ENCODE peak calls at places on chromosomes 16 and 17, in six cellular contexts. P is progenitor cell of endocrine pancreas; G is AG04450; U is mammary epithelial cell; C is CD4-positive, alpha-beta T cell; D is transverse colon. T is an unnamed sample.

GRCh38 chr16:60815865-60816264 is 1220.4 kb downstream of the CDH8 start:
- DNase-seq in D (no peak), P (no peak), U (no peak), C (no peak), G (no peak), T (no peak)

GRCh38 chr17:41665566-41666335 is 22.9 kb upstream of the EIF1 start:
- DNase-seq in G (peak), U (peak), D (peak), C (peak), P (peak), T (peak)

GRCh38 chr17:63099420-63099819 is 133.4 kb downstream of the TANC2 start:
- DNase-seq in D (no peak), G (no peak), C (no peak), U (no peak), P (no peak), T (no peak)

GRCh38 chr17:28725166-28725659 is 820 bp downstream of the TLCD1 start:
- DNase-seq in G (no peak), U (no peak), C (no peak), P (no peak), D (no peak), T (no peak)

GRCh38 chr16:30985401-30986128 is 558 bp downstream of the HSD3B7 start:
- DNase-seq in C (no peak), P (peak), U (peak), G (no peak), D (peak), T (peak)

GRCh38 chr17:76447931-76448652 is 4.9 kb downstream of the UBE2O start:
- DNase-seq in P (no peak), G (no peak), C (no peak), U (peak), D (no peak), T (no peak)

GRCh38 chr17:15213381-15214087 is 51.6 kb downstream of the PMP22 start:
- DNase-seq in G (no peak), D (no peak), U (no peak), C (no peak), P (no peak), T (no peak)

GRCh38 chr17:42010898-42011516 is 6.2 kb downstream of the DNAJC7 start:
- DNase-seq in P (no peak), G (no peak), U (peak), C (no peak), D (no peak), T (no peak)

GRCh38 chr17:17549732-17550366 is 41.7 kb downstream of the PEMT start:
- DNase-seq in U (no peak), C (no peak), G (no peak), D (no peak), P (no peak), T (no peak)

GRCh38 chr16:85308585-85309540 is 196.6 kb upstream of the CIBAR2 start:
- DNase-seq in G (no peak), C (no peak), P (no peak), U (no peak), D (no peak), T (no peak)

GRCh38 chr17:27463235-27463677 is 7.0 kb downstream of the KSR1 start:
- DNase-seq in C (no peak), P (no peak), D (no peak), U (no peak), G (no peak), T (no peak)

GRCh38 chr17:50153650-50154575 is 3.4 kb upstream of the PPP1R9B start:
- DNase-seq in G (no peak), U (peak), C (no peak), P (no peak), D (no peak), T (peak)

GRCh38 chr16:82995927-82996441 is 369.2 kb downstream of the CDH13 start:
- DNase-seq in P (no peak), G (peak), D (peak), U (peak), C (no peak), T (no peak)

GRCh38 chr17:40069751-40070643 is 7.2 kb downstream of the THRA start:
- DNase-seq in G (no peak), P (no peak), C (peak), U (peak), D (peak), T (peak)

GRCh38 chr16:4612474-4612931 is 2.2 kb downstream of the UBALD1 start:
- DNase-seq in P (no peak), U (no peak), C (no peak), D (no peak), G (no peak), T (no peak)

GRCh38 chr16:84867696-84868095 is 47.9 kb downstream of the CRISPLD2 start:
- DNase-seq in D (no peak), G (no peak), U (no peak), P (no peak), C (no peak), T (no peak)

GRCh38 chr17:42536372-42537155 is 523 bp downstream of the NAGLU start:
- DNase-seq in U (peak), P (peak), C (peak), G (peak), D (peak), T (peak)

GRCh38 chr17:72600934-72601333 is 480.1 kb downstream of the SOX9 start:
- DNase-seq in C (no peak), D (no peak), G (no peak), U (no peak), P (no peak), T (no peak)

GRCh38 chr16:87582221-87582965 is 19.9 kb upstream of the JPH3 start:
- DNase-seq in D (peak), U (no peak), P (no peak), C (no peak), G (no peak), T (no peak)

GRCh38 chr17:31052187-31052889 is 42.4 kb upstream of the NF1 start:
- DNase-seq in D (no peak), U (peak), C (no peak), P (no peak), G (peak), T (no peak)

GRCh38 chr16:23280483-23280967 is 21.6 kb upstream of the SCNN1B start:
- DNase-seq in C (no peak), P (no peak), U (peak), G (no peak), D (no peak), T (no peak)

GRCh38 chr16:1069154-1069553 is 3.4 kb upstream of the SSTR5 start:
- DNase-seq in G (no peak), C (no peak), D (no peak), P (no peak), U (no peak), T (no peak)

GRCh38 chr16:55036371-55036821 is 105.7 kb downstream of the IRX5 start:
- DNase-seq in C (no peak), P (no peak), D (no peak), U (no peak), G (no peak), T (no peak)

GRCh38 chr16:34743115-34743514 is 1283.7 kb downstream of the TP53TG3F start:
- DNase-seq in P (no peak), U (no peak), C (no peak), D (no peak), G (no peak), T (no peak)

GRCh38 chr17:48723555-48724239 is 712 bp downstream of the PRAC2 start:
- DNase-seq in U (no peak), P (no peak), D (peak), G (no peak), C (no peak), T (no peak)

GRCh38 chr17:66351053-66351452 is 48.6 kb downstream of the PRKCA start:
- DNase-seq in D (peak), P (no peak), U (no peak), G (no peak), C (no peak), T (peak)

GRCh38 chr17:44585315-44585714 is 28.0 kb downstream of the FZD2 start:
- DNase-seq in P (no peak), D (no peak), U (no peak), G (no peak), C (no peak), T (no peak)

GRCh38 chr17:8056232-8056975 is 17.5 kb downstream of the ALOX15B start:
- DNase-seq in D (peak), G (peak), U (peak), P (no peak), C (no peak), T (peak)

GRCh38 chr17:41799366-41799765 is 12.4 kb downstream of the P3H4 start:
- DNase-seq in G (no peak), P (no peak), U (peak), C (no peak), D (no peak), T (no peak)

GRCh38 chr17:43411820-43412529 is 13.2 kb downstream of the ARL4D start:
- DNase-seq in C (no peak), G (no peak), P (no peak), U (no peak), D (no peak), T (no peak)

GRCh38 chr17:57281887-57282653 is 25.7 kb downstream of the MSI2 start:
- DNase-seq in U (no peak), C (no peak), P (no peak), G (no peak), D (no peak), T (no peak)

GRCh38 chr17:38893612-38894011 is 23.8 kb downstream of the LASP1 start:
- DNase-seq in D (peak), P (no peak), C (no peak), U (no peak), G (no peak), T (no peak)

DNA sequence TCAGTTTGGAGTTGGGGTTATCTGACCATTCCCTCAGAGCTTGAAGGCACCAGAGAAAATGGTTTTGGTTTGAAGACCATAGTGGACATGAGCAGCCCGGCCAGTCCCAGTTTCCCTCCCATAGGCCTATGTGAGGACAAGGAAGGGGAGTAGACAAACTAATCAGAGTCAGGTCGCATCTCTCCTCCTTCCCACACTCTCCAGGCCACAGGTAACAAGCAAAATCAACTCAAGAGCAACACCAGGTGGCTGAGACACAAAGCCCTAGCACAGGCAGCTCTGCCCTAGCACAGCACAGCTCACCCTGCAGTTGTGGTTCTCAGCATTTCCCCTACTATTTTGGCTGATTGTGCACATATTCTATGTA is 7.2 kb downstream of the SUPT4H1 start:
- DNase-seq in D (no peak), U (no peak), C (peak), G (no peak), P (no peak), T (no peak)
- TF ChIP-seq CTCF in D (no peak), U (no peak), C (peak), G (no peak), P (no peak), T (no peak)

DNA sequence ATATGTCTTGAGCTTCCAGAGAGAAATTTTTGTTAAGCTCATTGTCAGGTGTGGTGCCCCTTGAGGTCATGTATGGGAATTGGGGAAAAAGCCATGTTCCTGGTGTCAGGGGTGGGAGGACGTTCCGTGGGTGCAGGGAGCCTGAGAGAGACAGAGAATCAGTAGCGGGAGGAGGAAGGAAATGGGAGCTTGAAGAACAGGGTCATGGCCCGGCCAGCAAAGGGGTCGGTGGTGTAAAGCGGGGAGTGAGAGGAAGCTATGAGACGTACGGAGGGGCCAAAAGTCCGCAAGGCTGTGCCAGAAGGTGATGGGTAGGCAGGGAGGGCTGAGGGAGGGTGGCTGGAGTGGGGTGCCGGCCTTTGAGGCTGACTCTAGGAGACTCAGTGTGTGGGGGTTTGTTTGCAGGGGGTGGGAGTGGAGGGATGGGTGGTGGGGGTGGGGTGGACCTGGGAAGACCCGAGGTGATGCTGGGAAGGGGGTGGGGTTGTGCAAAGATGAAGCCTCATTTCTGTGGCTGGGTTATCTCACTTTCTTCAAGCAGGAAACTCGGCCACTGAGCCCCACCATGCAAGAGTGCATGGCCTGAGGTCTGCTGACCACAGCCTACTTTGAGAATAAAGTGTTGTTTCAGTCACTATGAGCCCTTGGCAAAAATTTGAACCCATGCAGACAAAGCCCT is 63.6 kb downstream of the PLCG2 start:
- DNase-seq in C (no peak), P (no peak), D (no peak), G (no peak), U (no peak), T (no peak)
- TF ChIP-seq CTCF in C (no peak), P (no peak), D (no peak), G (no peak), U (no peak), T (no peak)

GRCh38 chr16:72400257-72401078 is 228.5 kb upstream of the PMFBP1 start:
- DNase-seq in U (peak), C (no peak), D (peak), P (peak), G (peak), T (no peak)
- TF ChIP-seq CTCF in U (peak), C (peak), D (peak), P (peak), G (peak), T (peak)

DNA sequence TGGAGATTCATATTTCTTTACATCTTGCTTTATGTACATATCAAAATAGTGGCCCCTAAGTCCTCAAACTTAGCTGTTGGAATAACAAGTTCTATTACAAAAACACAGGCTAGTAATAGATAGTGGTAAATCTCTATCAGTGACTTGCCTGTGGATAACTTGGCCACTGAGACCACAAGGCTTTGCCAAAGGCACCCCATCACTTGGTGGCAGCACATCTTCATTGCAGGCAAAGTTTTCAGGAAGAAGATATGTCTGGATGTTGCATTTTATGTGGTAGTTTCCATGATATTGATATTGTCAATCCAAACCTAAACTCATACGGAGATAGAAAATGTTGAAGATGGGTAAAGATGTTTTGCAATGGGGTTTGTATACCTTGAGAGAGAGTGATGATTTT is 58.5 kb downstream of the KNOP1 start:
- DNase-seq in P (no peak), D (no peak), G (no peak), C (no peak), U (no peak), T (no peak)
- TF ChIP-seq CTCF in P (no peak), D (no peak), G (no peak), C (no peak), U (no peak), T (peak)

GRCh38 chr16:3304370-3304769 is 860 bp downstream of the TIGD7 start:
- DNase-seq in D (no peak), G (no peak), C (no peak), P (no peak), U (no peak), T (no peak)

GRCh38 chr16:3306078-3306477 is 781 bp downstream of the ZNF75A start:
- DNase-seq in P (no peak), C (no peak), U (no peak), D (no peak), G (no peak), T (no peak)

DNA sequence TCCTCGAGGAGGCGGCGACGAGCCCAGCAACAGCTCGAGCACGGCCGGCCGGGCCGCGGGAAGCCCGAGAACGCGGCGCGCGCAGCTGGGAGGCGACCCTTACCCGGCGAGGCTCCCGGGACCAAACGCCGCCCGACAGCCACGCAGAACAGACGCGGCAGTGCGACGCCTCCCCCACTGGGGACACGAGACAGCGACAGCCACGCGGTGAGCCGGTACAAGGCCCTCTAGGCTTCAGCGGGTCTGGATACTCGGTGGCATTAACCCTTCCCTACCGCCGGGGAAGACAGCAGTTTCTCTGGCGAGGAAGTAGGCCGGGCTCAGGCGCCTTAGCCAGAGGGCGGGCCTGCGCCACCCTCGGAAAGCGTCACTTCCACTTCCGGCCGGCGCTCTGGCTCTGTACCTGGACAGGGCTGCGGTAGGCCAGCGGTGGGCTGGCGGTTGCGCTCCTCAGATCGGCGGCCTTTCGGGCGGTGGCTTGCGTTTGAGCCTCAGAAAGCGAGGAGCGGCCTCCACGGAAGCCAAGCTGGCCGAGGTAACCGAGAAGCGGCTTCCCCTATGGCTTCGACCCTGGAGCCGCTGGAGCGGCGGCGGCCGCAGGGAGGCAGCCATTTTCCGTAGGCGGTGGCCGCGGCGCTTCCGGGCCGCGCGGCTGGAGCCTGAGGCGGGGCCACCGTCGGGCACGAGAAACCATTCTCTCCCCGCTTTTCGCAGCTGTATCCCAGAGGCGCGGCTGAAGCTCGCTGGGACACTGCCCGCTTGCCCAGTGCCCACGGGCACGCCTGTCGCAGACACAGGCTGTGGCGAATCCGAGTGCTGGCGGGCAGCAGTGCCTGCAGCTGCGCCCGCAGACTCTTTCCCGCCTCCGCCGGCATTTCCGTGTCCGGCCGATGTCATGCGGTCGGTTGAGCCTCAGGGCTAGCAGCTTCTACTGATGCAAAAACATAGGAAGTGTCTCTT is at the start of the genes TIGD7 and ZNF75A:
- DNase-seq in U (peak), D (peak), C (peak), G (peak), P (peak), T (peak)
- TF ChIP-seq CTCF in U (peak), D (no peak), C (no peak), G (peak), P (peak), T (no peak)

GRCh38 chr16:70454221-70455034 is at the start of gene FCSK:
- DNase-seq in U (peak), D (peak), C (peak), G (peak), P (peak), T (peak)
- TF ChIP-seq CTCF in U (no peak), D (no peak), C (no peak), G (no peak), P (peak), T (no peak)

GRCh38 chr16:66131156-66131807 is 235.2 kb upstream of the CDH5 start:
- DNase-seq in C (no peak), G (no peak), P (no peak), U (peak), D (no peak), T (no peak)

GRCh38 chr16:66128363-66128725 is 238.1 kb upstream of the CDH5 start:
- DNase-seq in P (no peak), G (no peak), C (no peak), U (no peak), D (no peak), T (no peak)

GRCh38 chr16:66129196-66129595 is 237.3 kb upstream of the CDH5 start:
- DNase-seq in P (no peak), C (no peak), U (no peak), G (no peak), D (no peak), T (no peak)

GRCh38 chr16:66131895-66132294 is 234.6 kb upstream of the CDH5 start:
- DNase-seq in D (no peak), C (no peak), G (no peak), U (no peak), P (no peak), T (no peak)

GRCh38 chr16:66130296-66130910 is 236.1 kb upstream of the CDH5 start:
- DNase-seq in G (peak), C (no peak), D (no peak), U (no peak), P (no peak), T (no peak)
- TF ChIP-seq CTCF in G (no peak), C (no peak), D (no peak), U (no peak), P (no peak), T (no peak)

GRCh38 chr16:51144203-51144602 is 6.9 kb downstream of the SALL1 start:
- DNase-seq in U (no peak), D (no peak), C (no peak), G (no peak), P (no peak), T (no peak)

GRCh38 chr16:51147776-51148673 is 3.0 kb downstream of the SALL1 start:
- DNase-seq in C (no peak), P (no peak), D (no peak), G (no peak), U (no peak), T (no peak)

GRCh38 chr16:51149251-51149661 is 1.8 kb downstream of the SALL1 start:
- DNase-seq in D (no peak), U (no peak), C (no peak), G (no peak), P (no peak), T (no peak)

GRCh38 chr16:51148674-51149228 is 2.3 kb downstream of the SALL1 start:
- DNase-seq in C (no peak), D (no peak), U (no peak), G (no peak), P (no peak), T (no peak)

GRCh38 chr16:51146256-51146924 is 4.7 kb downstream of the SALL1 start:
- DNase-seq in C (no peak), G (no peak), U (no peak), D (no peak), P (no peak), T (no peak)
- TF ChIP-seq CTCF in C (no peak), G (peak), U (peak), D (no peak), P (peak), T (no peak)

DNA sequence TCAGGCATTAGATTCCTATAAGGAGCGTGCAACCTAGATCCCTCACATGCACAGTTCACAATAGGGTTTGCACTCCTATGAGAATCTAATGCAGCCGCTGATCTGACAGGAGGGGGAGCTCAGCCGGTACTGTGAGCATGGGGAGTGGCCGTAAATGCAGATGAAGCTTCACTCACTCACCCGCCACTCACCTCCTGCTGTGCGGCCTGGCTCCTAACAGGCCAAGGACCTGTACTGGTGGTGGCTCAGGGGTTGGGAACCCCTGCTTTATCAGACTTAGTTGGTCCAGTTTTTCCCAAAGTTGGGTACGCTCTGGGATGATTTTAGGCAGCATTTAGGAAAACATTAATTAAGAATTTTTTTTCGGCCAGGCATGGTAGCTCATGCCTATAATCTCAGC is 103.8 kb downstream of the MARF1 start:
- DNase-seq in G (no peak), U (no peak), P (no peak), D (peak), C (no peak), T (no peak)
- TF ChIP-seq CTCF in G (no peak), U (no peak), P (no peak), D (no peak), C (no peak), T (no peak)

T was measured in stomach.